ENCODE peak calls at places on chromosomes 7 and 10, in nine cellular contexts. X is nephron progenitor cell, T is coronary artery, U is psoas muscle, O is BJ, G is NCI-H2081, K is LoVo, C is left cardiac atrium, R is hepatocyte. V is an unnamed sample.
A peak's percentile ranks its signal among the peaks of the same experiment; 100 is the strongest.

GRCh38 chr7:12646139-12646538 is 41.3 kb upstream of the ARL4A start:
- DNase-seq in R (no peak), G (no peak), U (no peak), O (no peak), C (no peak), K (no peak), T (no peak), X (no peak), V (peak; percentile 61)

GRCh38 chr10:60944910-60945297 is 919 bp upstream of the RHOBTB1 start:
- DNase-seq in K (no peak), C (no peak), G (no peak), T (no peak), O (no peak), U (no peak), R (no peak), X (no peak), V (no peak)

GRCh38 chr7:36014961-36015360 is 138.1 kb upstream of the EEPD1 start:
- DNase-seq in C (no peak), G (no peak), K (no peak), O (no peak), T (no peak), R (no peak), U (no peak), X (no peak), V (no peak)

GRCh38 chr7:90706067-90706716 is 110.1 kb downstream of the CDK14 start:
- DNase-seq in U (no peak), T (no peak), R (no peak), O (no peak), X (no peak), K (no peak), C (no peak), G (peak; percentile 58), V (no peak)

GRCh38 chr7:141590666-141591065 is 39.5 kb downstream of the AGK start:
- DNase-seq in G (no peak), K (no peak), C (no peak), U (no peak), O (no peak), X (no peak), R (no peak), T (no peak), V (no peak)

GRCh38 chr7:70834424-70834823 is 297.5 kb upstream of the GALNT17 start:
- DNase-seq in G (no peak), R (no peak), O (no peak), K (no peak), U (no peak), X (no peak), C (no peak), T (no peak), V (no peak)

GRCh38 chr7:149605696-149606095 is 108.1 kb upstream of the ZNF746 start:
- DNase-seq in C (no peak), R (no peak), T (no peak), U (no peak), K (no peak), X (no peak), G (no peak), O (no peak), V (no peak)

GRCh38 chr10:62037166-62037831 is 135.8 kb downstream of the ARID5B start:
- DNase-seq in T (no peak), R (no peak), O (peak; percentile 57), G (peak; percentile 50), K (no peak), X (no peak), U (no peak), C (no peak), V (no peak)

GRCh38 chr7:80935971-80936370 is 17.1 kb upstream of the SEMA3C start:
- DNase-seq in R (no peak), C (no peak), U (no peak), G (no peak), O (no peak), K (no peak), T (no peak), X (no peak), V (no peak)

GRCh38 chr7:74143383-74143782 is 30.8 kb upstream of the EIF4H start:
- DNase-seq in R (no peak), T (no peak), U (no peak), K (no peak), X (no peak), O (no peak), C (no peak), G (no peak), V (no peak)

GRCh38 chr7:91940171-91940570 is 491 bp upstream of the AKAP9 start:
- DNase-seq in R (peak; percentile 43), X (peak; percentile 29), G (peak; percentile 61), C (peak; percentile 49), K (peak; percentile 49), O (no peak), T (no peak), U (no peak), V (peak; percentile 70)

GRCh38 chr7:12705878-12706277 is 18.4 kb downstream of the ARL4A start:
- DNase-seq in K (no peak), C (no peak), R (no peak), O (no peak), U (no peak), X (no peak), G (no peak), T (no peak), V (no peak)

GRCh38 chr10:77636967-77637473 is 588 bp downstream of the KCNMA1 start:
- DNase-seq in X (peak; percentile 53), G (no peak), O (no peak), U (no peak), T (no peak), C (no peak), R (no peak), K (no peak), V (no peak)